ENCODE peak calls at places on chromosomes 5 and 9, in nine cellular contexts. O is SK-N-SH, I is adrenal gland, B is IMR-90, C is brain microvascular endothelial cell, S is A549, T is H9, N is right cardiac atrium, R is psoas muscle. Q is an unnamed sample.

GRCh38 chr5:35884125-35884788 is 27.6 kb downstream of the IL7R start:
- DNase-seq in I (no peak), B (peak; percentile 90), T (peak; percentile 30), O (no peak), N (no peak), S (no peak), R (no peak), C (peak; percentile 70), Q (peak; percentile 60)

GRCh38 chr9:92480332-92480771 is 2.0 kb downstream of the ASPN start:
- DNase-seq in B (peak; percentile 54), R (no peak), N (no peak), T (no peak), S (no peak), C (no peak), I (no peak), O (no peak), Q (no peak)

GRCh38 chr5:52710972-52711596 is 76.6 kb upstream of the ITGA1 start:
- DNase-seq in I (no peak), B (no peak), T (no peak), N (no peak), S (no peak), O (no peak), R (no peak), C (no peak), Q (no peak)

GRCh38 chr5:126898223-126898622 is 121.3 kb downstream of the LMNB1 start:
- DNase-seq in I (no peak), B (no peak), C (no peak), O (no peak), T (no peak), S (no peak), N (no peak), R (no peak), Q (no peak)

GRCh38 chr5:41193462-41194166 is 19.7 kb downstream of the C6 start:
- DNase-seq in R (peak; percentile 97), B (peak; percentile 49), O (no peak), C (peak; percentile 77), T (no peak), I (peak; percentile 95), S (no peak), N (peak; percentile 99), Q (no peak)

GRCh38 chr5:42506662-42507061 is 83.4 kb downstream of the GHR start:
- DNase-seq in O (no peak), T (no peak), B (no peak), S (no peak), R (no peak), C (no peak), I (no peak), N (no peak), Q (no peak)

GRCh38 chr5:2721739-2722138 is 29.7 kb downstream of the IRX2 start:
- DNase-seq in T (no peak), I (no peak), O (no peak), N (no peak), S (no peak), R (no peak), C (no peak), B (no peak), Q (no peak)

GRCh38 chr5:14726066-14726838 is 61.7 kb downstream of the OTULIN start:
- DNase-seq in N (no peak), O (no peak), I (no peak), R (peak; percentile 67), C (peak; percentile 83), B (peak; percentile 76), T (no peak), S (no peak), Q (no peak)

GRCh38 chr5:111697215-111697614 is 59.8 kb downstream of the NREP start:
- DNase-seq in O (no peak), N (no peak), B (no peak), I (peak; percentile 30), T (no peak), R (no peak), S (no peak), C (no peak), Q (no peak)

GRCh38 chr5:90099099-90099498 is 310.5 kb downstream of the CETN3 start:
- DNase-seq in R (no peak), I (no peak), N (no peak), C (no peak), O (no peak), B (no peak), S (no peak), T (no peak), Q (no peak)

GRCh38 chr9:134329886-134330285 is 3.6 kb downstream of the RXRA start:
- DNase-seq in R (peak; percentile 90), O (no peak), S (no peak), I (peak; percentile 95), B (no peak), T (no peak), N (peak; percentile 60), C (no peak), Q (no peak)

GRCh38 chr9:130689937-130690700 is 3.5 kb upstream of the EXOSC2 start:
- DNase-seq in N (no peak), O (peak; percentile 72), S (peak; percentile 93), I (peak; percentile 92), C (peak; percentile 71), R (no peak), T (peak; percentile 89), B (peak; percentile 94), Q (peak; percentile 81)

GRCh38 chr9:92180669-92181181 is 65.5 kb upstream of the SPTLC1 start:
- DNase-seq in I (peak; percentile 71), T (no peak), O (no peak), B (peak; percentile 91), R (no peak), S (no peak), N (no peak), C (peak; percentile 83), Q (no peak)

DNA sequence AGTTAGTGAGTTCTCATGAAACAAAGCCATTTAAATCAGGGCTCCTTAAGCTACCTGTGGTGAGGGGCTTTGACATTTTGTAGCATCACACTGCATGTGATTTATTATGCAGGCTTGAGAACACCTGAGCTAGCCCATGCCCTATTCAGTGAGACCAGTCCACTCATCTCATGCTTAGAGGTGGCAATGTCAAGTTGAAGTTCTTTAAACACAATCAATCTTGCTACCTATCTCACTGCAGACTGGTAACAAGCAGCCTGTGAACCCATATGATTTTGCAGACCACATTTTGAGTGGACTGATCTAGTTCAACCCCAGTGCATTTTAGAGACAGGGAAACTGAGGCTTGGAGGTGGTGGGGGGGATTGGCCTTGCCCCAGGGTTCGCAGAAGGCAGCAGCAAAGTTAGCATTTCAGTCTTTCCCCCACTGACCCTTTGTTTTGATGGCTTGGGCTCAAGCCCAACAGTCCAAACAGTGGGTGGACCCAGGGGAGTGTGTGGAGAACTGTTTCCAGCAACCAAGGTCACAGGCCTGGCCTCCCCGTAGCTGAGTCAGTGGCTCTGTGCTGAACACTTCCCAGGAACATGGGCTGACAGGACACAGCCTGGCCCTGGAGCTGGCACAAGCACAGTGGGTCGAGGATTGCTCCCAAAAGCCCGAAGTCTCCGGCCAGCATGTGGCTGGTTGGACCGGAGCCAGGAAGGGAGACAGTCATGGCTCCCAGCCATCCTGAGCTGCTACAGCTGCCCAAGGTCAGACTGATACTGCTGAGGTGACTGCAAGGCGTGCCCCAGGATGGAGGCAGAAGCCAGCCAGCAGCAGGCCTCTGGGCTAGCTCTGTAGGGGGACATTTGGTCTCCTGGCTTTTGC is 95.3 kb downstream of the RGS3 start:
- DNase-seq in T (no peak), B (peak; percentile 82), N (peak; percentile 96), R (peak; percentile 83), O (peak; percentile 76), S (no peak), I (peak; percentile 99), C (peak; percentile 67), Q (no peak)
- H3K27ac ChIP-seq in T (no peak overlapping the region), B (peak overlapping the region; percentile 5), N (peak overlapping the region; percentile 93), R (peak overlapping the region; percentile 43), O (peak overlapping the region; percentile 67), S (no peak overlapping the region), I (peak overlapping the region; percentile 60), C (peak overlapping the region; percentile 12), Q (no peak overlapping the region)

DNA sequence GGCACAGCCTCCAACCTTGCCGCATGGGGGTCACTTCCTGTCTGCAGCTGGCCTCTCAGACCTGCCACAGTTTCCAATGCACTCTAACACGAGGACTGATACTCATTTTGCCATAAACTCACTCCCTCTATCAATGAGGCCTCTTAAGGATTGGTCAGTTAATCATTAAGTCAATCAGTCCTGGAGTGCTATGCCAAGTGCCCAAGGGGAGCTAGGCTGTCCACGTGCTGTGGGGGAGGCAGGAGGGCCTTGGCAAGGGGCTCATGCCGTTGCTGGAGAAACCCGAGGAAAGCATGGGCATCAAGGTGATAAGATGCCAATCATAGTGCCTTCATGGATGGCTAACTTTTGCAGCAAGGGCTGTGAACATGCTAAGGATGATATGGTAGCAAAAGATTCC is 1.7 kb upstream of the ALDH1B1 start:
- DNase-seq in I (no peak), S (no peak), C (no peak), N (no peak), R (no peak), B (no peak), O (no peak), T (no peak), Q (no peak)
- H3K27ac ChIP-seq in I (no peak overlapping the region), S (no peak overlapping the region), C (no peak overlapping the region), N (no peak overlapping the region), R (peak overlapping the region; percentile 78), B (no peak overlapping the region), O (no peak overlapping the region), T (no peak overlapping the region), Q (no peak overlapping the region)

GRCh38 chr5:131534995-131535394 is 100.0 kb downstream of the RAPGEF6 start:
- DNase-seq in T (no peak), R (no peak), S (no peak), C (no peak), I (no peak), B (peak; percentile 26), O (no peak), N (no peak), Q (no peak)

GRCh38 chr5:131536211-131536826 is 98.7 kb downstream of the RAPGEF6 start:
- DNase-seq in I (no peak), N (no peak), T (no peak), S (no peak), C (peak; percentile 34), R (no peak), O (no peak), B (peak; percentile 74), Q (no peak)

GRCh38 chr5:131538177-131538593 is 96.8 kb downstream of the RAPGEF6 start:
- DNase-seq in S (no peak), O (no peak), T (no peak), R (no peak), B (peak; percentile 83), I (no peak), N (no peak), C (peak; percentile 44), Q (peak; percentile 69)

GRCh38 chr5:131539251-131539650 is 95.8 kb downstream of the RAPGEF6 start:
- DNase-seq in B (no peak), T (no peak), S (no peak), O (no peak), R (no peak), C (no peak), N (no peak), I (no peak), Q (no peak)

GRCh38 chr5:131536849-131537448 is 98.1 kb downstream of the RAPGEF6 start:
- DNase-seq in B (no peak), I (no peak), O (no peak), T (no peak), N (no peak), R (no peak), S (no peak), C (no peak), Q (no peak)
- H3K27ac ChIP-seq in B (no peak overlapping the region), I (no peak overlapping the region), O (no peak overlapping the region), T (no peak overlapping the region), N (no peak overlapping the region), R (no peak overlapping the region), S (no peak overlapping the region), C (no peak overlapping the region), Q (no peak overlapping the region)

DNA sequence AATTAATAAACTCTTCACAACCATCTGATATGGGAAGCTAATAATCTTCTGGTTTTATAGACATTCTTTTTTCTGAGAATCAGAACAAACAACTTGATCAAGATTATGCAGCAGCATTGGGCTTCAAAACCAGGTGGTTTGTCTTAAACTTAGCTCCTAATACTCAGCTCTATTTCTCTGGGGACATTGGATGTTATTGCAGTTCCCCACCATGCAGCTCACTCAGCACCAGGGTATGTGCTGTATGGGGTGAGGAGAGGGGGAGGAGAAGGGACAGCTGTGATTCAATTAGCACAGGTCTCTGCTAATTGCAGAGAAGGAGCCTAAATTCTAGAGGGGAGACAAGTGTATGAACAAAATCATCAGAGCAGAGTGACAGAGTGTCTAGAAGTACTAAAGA is 210.7 kb upstream of the TNC start:
- DNase-seq in O (no peak), R (no peak), B (no peak), T (no peak), N (no peak), I (no peak), C (no peak), S (no peak), Q (no peak)
- H3K27ac ChIP-seq in O (peak overlapping the region; percentile 6), R (no peak overlapping the region), B (no peak overlapping the region), T (no peak overlapping the region), N (no peak overlapping the region), I (no peak overlapping the region), C (no peak overlapping the region), S (no peak overlapping the region), Q (no peak overlapping the region)